ENCODE peak calls at places on chromosome 2, in nine cellular contexts. C, N, P, U, Q, S, R, F and D are unnamed samples.

GRCh38 chr2:228321019-228321418 is 139.5 kb upstream of the SPHKAP start:
- DNase-seq in C (no peak), N (no peak), P (no peak), U (no peak), Q (no peak), S (no peak), R (no peak), F (no peak), D (no peak)

GRCh38 chr2:121136323-121136722 is 148.7 kb downstream of the TFCP2L1 start:
- DNase-seq in C (no peak), N (peak), P (no peak), U (no peak), Q (no peak), S (no peak), R (no peak), F (no peak), D (no peak)

GRCh38 chr2:120937736-120938131 is 202.1 kb downstream of the GLI2 start:
- DNase-seq in C (no peak), N (no peak), P (no peak), U (no peak), Q (no peak), S (peak), R (no peak), F (peak), D (no peak)

GRCh38 chr2:123080331-123080730 is 944.8 kb upstream of the CNTNAP5 start:
- DNase-seq in C (no peak), N (no peak), P (no peak), U (no peak), Q (no peak), S (peak), R (peak), F (no peak), D (no peak)

GRCh38 chr2:223093436-223093839 is 41.4 kb downstream of the KCNE4 start:
- DNase-seq in C (no peak), N (no peak), P (no peak), U (peak), Q (no peak), S (peak), R (peak), F (peak), D (no peak)

GRCh38 chr2:225649274-225649673 is 249.8 kb downstream of the NYAP2 start:
- DNase-seq in C (no peak), N (no peak), P (no peak), U (no peak), Q (no peak), S (no peak), R (no peak), F (no peak), D (no peak)

GRCh38 chr2:84694088-84694622 is 177.9 kb downstream of the DNAH6 start:
- DNase-seq in C (peak), N (no peak), P (no peak), U (no peak), Q (no peak), S (no peak), R (no peak), F (no peak), D (no peak)

GRCh38 chr2:10877691-10878111 is 34.0 kb upstream of the KCNF1 start:
- DNase-seq in C (no peak), N (no peak), P (no peak), U (no peak), Q (no peak), S (peak), R (no peak), F (peak), D (no peak)

GRCh38 chr2:12120281-12121150 is 374.1 kb downstream of the LPIN1 start:
- DNase-seq in C (no peak), N (no peak), P (no peak), U (no peak), Q (no peak), S (peak), R (peak), F (peak), D (no peak)

GRCh38 chr2:219772697-219773096 is 145.3 kb downstream of the SLC4A3 start:
- DNase-seq in C (no peak), N (no peak), P (no peak), U (no peak), Q (no peak), S (no peak), R (no peak), F (no peak), D (no peak)

GRCh38 chr2:109317471-109318090 is 188.6 kb downstream of the SH3RF3 start:
- DNase-seq in C (no peak), N (no peak), P (no peak), U (no peak), Q (no peak), S (no peak), R (no peak), F (peak), D (no peak)

GRCh38 chr2:43993437-43993836 is 2.4 kb downstream of the LRPPRC start:
- DNase-seq in C (no peak), N (no peak), P (no peak), U (no peak), Q (no peak), S (no peak), R (no peak), F (no peak), D (no peak)

GRCh38 chr2:134982603-134983002 is 64.0 kb downstream of the CCNT2 start:
- DNase-seq in C (no peak), N (no peak), P (no peak), U (no peak), Q (no peak), S (no peak), R (no peak), F (no peak), D (no peak)

GRCh38 chr2:144274131-144274530 is 245.8 kb downstream of the ZEB2 start:
- DNase-seq in C (no peak), N (no peak), P (no peak), U (no peak), Q (no peak), S (peak), R (no peak), F (no peak), D (no peak)

GRCh38 chr2:38407111-38407682 is 30.1 kb upstream of the ATL2 start:
- DNase-seq in C (no peak), N (no peak), P (no peak), U (no peak), Q (no peak), S (peak), R (no peak), F (no peak), D (no peak)

GRCh38 chr2:214066847-214067246 is 344.0 kb upstream of the VWC2L start:
- DNase-seq in C (no peak), N (no peak), P (no peak), U (no peak), Q (no peak), S (no peak), R (no peak), F (no peak), D (no peak)

GRCh38 chr2:12493031-12493513 is 223.7 kb upstream of the TRIB2 start:
- DNase-seq in C (peak), N (no peak), P (no peak), U (no peak), Q (no peak), S (peak), R (peak), F (peak), D (no peak)

GRCh38 chr2:163469561-163469962 is 266.2 kb downstream of the FIGN start:
- DNase-seq in C (no peak), N (no peak), P (no peak), U (no peak), Q (no peak), S (peak), R (no peak), F (peak), D (no peak)

GRCh38 chr2:211157856-211158463 is 601.6 kb downstream of the CPS1 start:
- DNase-seq in C (peak), N (peak), P (peak), U (peak), Q (peak), S (peak), R (peak), F (peak), D (peak)

GRCh38 chr2:240930096-240930630 is 24.0 kb downstream of the CROCC2 start:
- DNase-seq in C (no peak), N (no peak), P (no peak), U (no peak), Q (no peak), S (no peak), R (no peak), F (no peak), D (no peak)

GRCh38 chr2:60569680-60570111 is 16.2 kb upstream of the BCL11A start:
- DNase-seq in C (no peak), N (no peak), P (no peak), U (no peak), Q (no peak), S (no peak), R (no peak), F (no peak), D (no peak)

GRCh38 chr2:71690876-71691275 is 237.5 kb downstream of the DYSF start:
- DNase-seq in C (no peak), N (no peak), P (no peak), U (no peak), Q (no peak), S (no peak), R (no peak), F (no peak), D (no peak)

GRCh38 chr2:105249891-105250290 is 8.3 kb downstream of the GPR45 start:
- DNase-seq in C (no peak), N (no peak), P (no peak), U (no peak), Q (no peak), S (no peak), R (no peak), F (no peak), D (no peak)

GRCh38 chr2:88090446-88091283 is 23.0 kb downstream of the SMYD1 start:
- DNase-seq in C (no peak), N (no peak), P (no peak), U (no peak), Q (peak), S (no peak), R (no peak), F (no peak), D (no peak)

GRCh38 chr2:64359892-64360657 is 93.9 kb upstream of the LGALSL start:
- DNase-seq in C (no peak), N (peak), P (peak), U (peak), Q (no peak), S (peak), R (peak), F (peak), D (peak)

GRCh38 chr2:64854773-64855237 is 134.4 kb upstream of the SLC1A4 start:
- DNase-seq in C (no peak), N (peak), P (no peak), U (no peak), Q (no peak), S (peak), R (no peak), F (peak), D (no peak)

GRCh38 chr2:173997269-173997668 is 32.1 kb upstream of the SP3 start:
- DNase-seq in C (no peak), N (no peak), P (peak), U (peak), Q (no peak), S (peak), R (no peak), F (peak), D (peak)

DNA sequence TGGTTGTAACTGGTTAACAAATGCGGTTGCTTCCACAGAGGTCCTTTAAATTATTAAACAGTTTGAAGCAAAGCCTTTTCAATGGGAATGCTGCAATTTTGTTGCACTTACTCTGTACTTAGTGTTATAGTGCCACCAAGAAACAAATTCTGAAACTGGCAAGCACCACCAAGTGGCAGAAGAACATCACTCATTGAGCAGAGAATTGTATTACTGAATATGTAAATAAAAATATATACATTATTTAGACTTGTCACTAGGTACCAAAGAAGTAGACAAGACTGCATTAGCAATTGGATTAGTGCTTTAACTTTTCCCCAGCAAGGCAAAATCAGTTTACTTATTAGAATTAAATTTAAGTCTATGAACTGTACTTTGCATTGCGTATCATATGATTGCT is 2.7 kb upstream of the TMEFF2 start:
- DNase-seq in C (no peak), N (peak), P (no peak), U (no peak), Q (peak), S (peak), R (peak), F (peak), D (no peak)
- TF ChIP-seq CTCF in C (no peak), N (peak), P (no peak), U (no peak), Q (peak), S (peak), R (peak), F (peak), D (no peak)

GRCh38 chr2:62663920-62664319 is 41.6 kb upstream of the EHBP1 start:
- DNase-seq in C (no peak), N (no peak), P (no peak), U (no peak), Q (no peak), S (no peak), R (no peak), F (no peak), D (no peak)
- TF ChIP-seq CTCF in C (no peak), N (no peak), P (no peak), U (no peak), Q (no peak), S (no peak), R (no peak), F (no peak), D (no peak)

GRCh38 chr2:45505138-45505537 is 105.9 kb downstream of the SRBD1 start:
- DNase-seq in C (no peak), N (no peak), P (no peak), U (no peak), Q (no peak), S (no peak), R (no peak), F (no peak), D (no peak)

GRCh38 chr2:45510701-45511420 is 100.2 kb downstream of the SRBD1 start:
- DNase-seq in C (no peak), N (no peak), P (no peak), U (no peak), Q (no peak), S (no peak), R (no peak), F (no peak), D (no peak)

GRCh38 chr2:45506756-45507155 is 104.3 kb downstream of the SRBD1 start:
- DNase-seq in C (no peak), N (no peak), P (no peak), U (no peak), Q (no peak), S (no peak), R (no peak), F (peak), D (no peak)
- TF ChIP-seq CTCF in C (no peak), N (no peak), P (no peak), U (no peak), Q (no peak), S (no peak), R (no peak), F (no peak), D (no peak)

GRCh38 chr2:131408778-131409177 is 44.8 kb upstream of the RAB6D start:
- DNase-seq in C (no peak), N (no peak), P (no peak), U (no peak), Q (no peak), S (no peak), R (no peak), F (no peak), D (no peak)

GRCh38 chr2:131413148-131413747 is 49.3 kb upstream of the RAB6D start:
- DNase-seq in C (no peak), N (peak), P (peak), U (peak), Q (no peak), S (peak), R (peak), F (peak), D (no peak)

GRCh38 chr2:131410173-131410572 is 46.2 kb upstream of the RAB6D start:
- DNase-seq in C (no peak), N (no peak), P (no peak), U (no peak), Q (no peak), S (no peak), R (no peak), F (no peak), D (no peak)

GRCh38 chr2:131404794-131405193 is 40.8 kb upstream of the RAB6D start:
- DNase-seq in C (no peak), N (no peak), P (no peak), U (no peak), Q (no peak), S (no peak), R (no peak), F (no peak), D (no peak)

GRCh38 chr2:131408176-131408575 is 44.2 kb upstream of the RAB6D start:
- DNase-seq in C (no peak), N (no peak), P (no peak), U (no peak), Q (no peak), S (no peak), R (no peak), F (no peak), D (no peak)
- TF ChIP-seq CTCF in C (no peak), N (no peak), P (no peak), U (no peak), Q (no peak), S (no peak), R (no peak), F (no peak), D (no peak)